ENCODE peak calls at places on chromosomes 13 and 19, in six cellular contexts. S is amniotic stem cell; Z is osteocyte; B is stimulated activated CD4-positive, alpha-beta T cell treated with anti-CD3 and anti-CD28 coated beads, Interleukin-12 subunit alpha, Interleukin-12 subunit beta, amount 100 ng/mL, for 4 hours; D is central memory CD8-positive, alpha-beta T cell; V is HFFc6. X is an unnamed sample.

GRCh38 chr19:8304841-8305621 is 3.1 kb downstream of the CD320 start:
- DNase-seq in S (no peak), Z (peak; percentile 84), B (no peak), D (no peak), V (peak; percentile 0), X (peak; percentile 33)

GRCh38 chr13:40315416-40316064 is 350.9 kb downstream of the FOXO1 start:
- DNase-seq in S (no peak), Z (no peak), B (peak; percentile 38), D (no peak), V (no peak), X (no peak)

GRCh38 chr13:21894703-21895699 is 224.1 kb downstream of the FGF9 start:
- DNase-seq in S (no peak), Z (no peak), B (no peak), D (no peak), V (no peak), X (no peak)

GRCh38 chr19:3855321-3855720 is 13.5 kb downstream of the ZFR2 start:
- DNase-seq in S (no peak), Z (no peak), B (no peak), D (no peak), V (no peak), X (no peak)

GRCh38 chr13:75738841-75739240 is 102.7 kb downstream of the LMO7 start:
- DNase-seq in S (no peak), Z (no peak), B (no peak), D (no peak), V (no peak), X (no peak)

GRCh38 chr19:39599116-39599515 is 3.2 kb upstream of the LGALS13 start:
- DNase-seq in S (no peak), Z (no peak), B (peak; percentile 7), D (no peak), V (peak; percentile 6), X (no peak)

GRCh38 chr13:111011899-111012298 is 97.0 kb upstream of the ANKRD10 start:
- DNase-seq in S (no peak), Z (no peak), B (no peak), D (no peak), V (peak; percentile 21), X (no peak)

GRCh38 chr19:52691737-52692136 is 43.1 kb downstream of the ZNF611 start:
- DNase-seq in S (no peak), Z (no peak), B (no peak), D (no peak), V (no peak), X (no peak)

GRCh38 chr19:19094513-19094912 is 30.7 kb downstream of the SLC25A42 start:
- DNase-seq in S (no peak), Z (no peak), B (no peak), D (no peak), V (no peak), X (no peak)

GRCh38 chr19:18841400-18841799 is 9.6 kb downstream of the UPF1 start:
- DNase-seq in S (no peak), Z (no peak), B (no peak), D (no peak), V (no peak), X (no peak)

GRCh38 chr19:3932931-3933810 is at the start of gene NMRK2:
- DNase-seq in S (no peak), Z (no peak), B (peak; percentile 7), D (no peak), V (no peak), X (no peak)

GRCh38 chr19:15479391-15480345 is at the start of gene PGLYRP2:
- DNase-seq in S (no peak), Z (no peak), B (no peak), D (no peak), V (peak; percentile 9), X (no peak)

GRCh38 chr13:35826626-35827254 is 304.4 kb downstream of the DCLK1 start:
- DNase-seq in S (no peak), Z (no peak), B (no peak), D (no peak), V (no peak), X (no peak)

GRCh38 chr13:46640843-46641242 is 87.9 kb downstream of the LRCH1 start:
- DNase-seq in S (no peak), Z (no peak), B (no peak), D (no peak), V (peak; percentile 52), X (no peak)

GRCh38 chr13:113448545-113448884 is 4.8 kb downstream of the ADPRHL1 start:
- DNase-seq in S (no peak), Z (no peak), B (no peak), D (no peak), V (no peak), X (no peak)

GRCh38 chr13:98252931-98253470 is 75.9 kb upstream of the RNF113B start:
- DNase-seq in S (no peak), Z (no peak), B (no peak), D (no peak), V (peak; percentile 76), X (no peak)

GRCh38 chr13:72823081-72823480 is 41.1 kb downstream of the PIBF1 start:
- DNase-seq in S (no peak), Z (no peak), B (no peak), D (no peak), V (no peak), X (no peak)

GRCh38 chr19:33219261-33219812 is 6.3 kb downstream of the SLC7A10 start:
- DNase-seq in S (no peak), Z (no peak), B (no peak), D (no peak), V (no peak), X (no peak)

GRCh38 chr13:22076658-22077057 is 405.8 kb downstream of the FGF9 start:
- DNase-seq in S (no peak), Z (no peak), B (no peak), D (no peak), V (no peak), X (no peak)

GRCh38 chr13:78978381-78978998 is 319.5 kb upstream of the OBI1 start:
- DNase-seq in S (peak; percentile 30), Z (no peak), B (peak; percentile 6), D (no peak), V (peak; percentile 66), X (peak; percentile 13)

GRCh38 chr19:51690359-51691121 is 2.6 kb upstream of the SPACA6 start:
- DNase-seq in S (no peak), Z (peak; percentile 92), B (peak; percentile 62), D (no peak), V (peak; percentile 55), X (peak; percentile 69)

GRCh38 chr13:84439108-84439507 is 556.8 kb upstream of the SLITRK1 start:
- DNase-seq in S (no peak), Z (no peak), B (no peak), D (no peak), V (peak; percentile 66), X (no peak)

GRCh38 chr19:916645-917322 is 349 bp upstream of the KISS1R start:
- DNase-seq in S (no peak), Z (no peak), B (peak; percentile 55), D (no peak), V (no peak), X (no peak)

GRCh38 chr19:44003461-44004134 is 841 bp downstream of the ZNF230 start:
- DNase-seq in S (no peak), Z (no peak), B (no peak), D (no peak), V (no peak), X (peak; percentile 41)

GRCh38 chr13:50587839-50588373 is 255.6 kb downstream of the DLEU7 start:
- DNase-seq in S (no peak), Z (no peak), B (no peak), D (no peak), V (no peak), X (no peak)

GRCh38 chr19:27750697-27751391 is 1462.1 kb downstream of the UQCRFS1 start:
- DNase-seq in S (no peak), Z (no peak), B (no peak), D (no peak), V (no peak), X (no peak)

GRCh38 chr13:90943961-90944360 is 403.5 kb upstream of the MIR17HG start:
- DNase-seq in S (no peak), Z (no peak), B (no peak), D (no peak), V (no peak), X (no peak)

GRCh38 chr19:54253331-54254194 is 3.5 kb downstream of the LILRB5 start:
- DNase-seq in S (no peak), Z (no peak), B (no peak), D (no peak), V (no peak), X (no peak)

GRCh38 chr19:50433201-50434180 is 799 bp downstream of the MYBPC2 start:
- DNase-seq in S (no peak), Z (no peak), B (no peak), D (no peak), V (no peak), X (no peak)

GRCh38 chr19:48613024-48613851 is 1.6 kb downstream of the FAM83E start:
- DNase-seq in S (no peak), Z (no peak), B (no peak), D (no peak), V (peak; percentile 23), X (no peak)

GRCh38 chr13:36084131-36084530 is 47.1 kb downstream of the DCLK1 start:
- DNase-seq in S (no peak), Z (no peak), B (no peak), D (no peak), V (no peak), X (no peak)

GRCh38 chr19:48481846-48482639 is 12.9 kb downstream of the CYTH2 start:
- DNase-seq in S (no peak), Z (no peak), B (no peak), D (no peak), V (peak; percentile 60), X (no peak)

GRCh38 chr19:21322528-21322927 is 6.7 kb downstream of the ZNF708 start:
- DNase-seq in S (no peak), Z (no peak), B (no peak), D (no peak), V (no peak), X (no peak)

GRCh38 chr13:27600712-27601111 is 19.6 kb downstream of the LNX2 start:
- DNase-seq in S (no peak), Z (no peak), B (no peak), D (no peak), V (no peak), X (no peak)

GRCh38 chr19:48639483-48640375 is 2.5 kb upstream of the DBP start:
- DNase-seq in S (no peak), Z (no peak), B (no peak), D (no peak), V (no peak), X (no peak)